ENCODE peak calls at places on chromosomes 4 and X, in eight cellular contexts. P is uterus, B is testis, X is GM12892, M is spleen, K is gastrocnemius medialis, J is esophagus muscularis mucosa, G is A549. Y is an unnamed sample.

GRCh38 chrX:14095702-14096101 is 66.0 kb upstream of the GEMIN8 start:
- DNase-seq in K (no peak), J (no peak), P (peak), G (no peak), M (no peak), X (no peak), B (peak), Y (peak)

GRCh38 chr4:185566972-185567749 is 31.9 kb upstream of the PDLIM3 start:
- DNase-seq in M (no peak), B (peak), X (no peak), G (no peak), P (peak), J (peak), K (peak), Y (no peak)

GRCh38 chr4:1712216-1713002 is at the start of gene SLBP:
- DNase-seq in P (peak), B (peak), K (peak), J (peak), X (peak), M (peak), G (peak), Y (peak)

GRCh38 chrX:119132961-119133360 is 5.3 kb upstream of the KIAA1210 start:
- DNase-seq in K (no peak), B (no peak), J (no peak), G (no peak), M (no peak), X (no peak), P (no peak), Y (no peak)

GRCh38 chr4:56757821-56758400 is 63.6 kb downstream of the SPINK2 start:
- DNase-seq in K (peak), X (peak), G (peak), B (peak), M (peak), P (peak), J (no peak), Y (peak)

GRCh38 chr4:184961693-184962092 is 56.6 kb upstream of the HELT start:
- DNase-seq in J (peak), G (no peak), B (no peak), P (no peak), X (no peak), K (no peak), M (no peak), Y (peak)

GRCh38 chrX:68238568-68238967 is 194.7 kb downstream of the OPHN1 start:
- DNase-seq in G (no peak), J (no peak), X (no peak), P (no peak), K (no peak), B (no peak), M (no peak), Y (no peak)

GRCh38 chr4:176758731-176759130 is 34.0 kb downstream of the VEGFC start:
- DNase-seq in J (no peak), X (no peak), P (no peak), M (no peak), G (no peak), B (no peak), K (no peak), Y (no peak)

GRCh38 chr4:54281060-54281781 is 52.1 kb downstream of the PDGFRA start:
- DNase-seq in X (no peak), J (no peak), M (no peak), K (peak), P (peak), B (peak), G (no peak), Y (peak)

GRCh38 chr4:145511913-145512522 is 30.4 kb downstream of the SMAD1 start:
- DNase-seq in X (no peak), J (no peak), P (no peak), M (no peak), G (no peak), K (no peak), B (no peak), Y (no peak)

GRCh38 chrX:150482537-150483217 is 85.7 kb upstream of the MTM1 start:
- DNase-seq in J (no peak), X (no peak), P (no peak), M (no peak), G (peak), K (no peak), B (no peak), Y (peak)

GRCh38 chr4:654526-654845 is 19.6 kb downstream of the ATP5ME start:
- DNase-seq in K (no peak), G (no peak), J (no peak), M (peak), X (no peak), P (no peak), B (no peak), Y (no peak)

GRCh38 chr4:99300934-99301333 is 10.1 kb upstream of the ADH1A start:
- DNase-seq in M (no peak), G (no peak), P (peak), X (no peak), B (peak), K (peak), J (peak), Y (no peak)

GRCh38 chr4:67885727-67886126 is 1.9 kb upstream of the TMPRSS11D start:
- DNase-seq in K (no peak), M (no peak), G (no peak), J (no peak), B (no peak), P (no peak), X (no peak), Y (no peak)

GRCh38 chrX:97030947-97031346 is 147.2 kb downstream of the RPA4 start:
- DNase-seq in B (no peak), M (no peak), X (no peak), K (no peak), G (no peak), J (no peak), P (no peak), Y (no peak)

GRCh38 chrX:97471071-97471470 is 587.4 kb downstream of the RPA4 start:
- DNase-seq in G (no peak), P (no peak), B (no peak), M (no peak), J (no peak), X (no peak), K (no peak), Y (no peak)

GRCh38 chrX:11341274-11342256 is 48.4 kb downstream of the AMELX start:
- DNase-seq in K (peak), X (no peak), J (peak), P (peak), G (no peak), M (no peak), B (peak), Y (no peak)

GRCh38 chr4:6901669-6902317 is 7.8 kb upstream of the TBC1D14 start:
- DNase-seq in K (no peak), G (no peak), J (no peak), P (no peak), M (peak), B (no peak), X (no peak), Y (no peak)

GRCh38 chr4:165715211-165715610 is 157.8 kb upstream of the TLL1 start:
- DNase-seq in J (no peak), P (no peak), B (no peak), G (no peak), X (no peak), K (no peak), M (no peak), Y (no peak)

GRCh38 chrX:11446951-11447350 is 153.7 kb downstream of the AMELX start:
- DNase-seq in B (no peak), J (no peak), G (no peak), X (no peak), P (no peak), K (no peak), M (no peak), Y (no peak)

GRCh38 chrX:19849433-19850190 is 37.8 kb downstream of the SH3KBP1 start:
- DNase-seq in G (no peak), X (no peak), M (no peak), B (no peak), P (no peak), K (no peak), J (no peak), Y (no peak)

GRCh38 chrX:27675493-27675892 is 85.3 kb downstream of the DCAF8L2 start:
- DNase-seq in M (no peak), X (no peak), P (no peak), B (no peak), K (no peak), J (no peak), G (no peak), Y (no peak)

GRCh38 chrX:84322083-84322827 is 134.3 kb upstream of the RPS6KA6 start:
- DNase-seq in B (no peak), G (no peak), K (no peak), J (no peak), P (no peak), M (no peak), X (no peak), Y (no peak)

GRCh38 chr4:76993787-76994641 is 44.5 kb downstream of the SEPTIN11 start:
- DNase-seq in P (no peak), B (no peak), M (no peak), X (peak), K (peak), G (no peak), J (no peak), Y (no peak)

GRCh38 chr4:146040623-146041022 is 102.0 kb upstream of the ZNF827 start:
- DNase-seq in P (no peak), J (no peak), G (no peak), X (no peak), K (no peak), B (no peak), M (no peak), Y (no peak)

GRCh38 chr4:82515705-82516104 is 46.1 kb downstream of the TMEM150C start:
- DNase-seq in J (no peak), P (no peak), B (peak), X (no peak), G (no peak), K (peak), M (no peak), Y (no peak)

GRCh38 chrX:46961574-46962279 is 49.5 kb downstream of the JADE3 start:
- DNase-seq in M (no peak), P (no peak), G (no peak), J (no peak), K (no peak), X (no peak), B (no peak), Y (no peak)

GRCh38 chrX:39936886-39937770 is 160.6 kb downstream of the BCOR start:
- DNase-seq in X (no peak), J (no peak), K (no peak), G (no peak), M (no peak), B (no peak), P (no peak), Y (no peak)

GRCh38 chrX:20361081-20361889 is 94.6 kb upstream of the RPS6KA3 start:
- DNase-seq in M (no peak), G (no peak), J (no peak), B (no peak), X (no peak), P (no peak), K (peak), Y (no peak)

GRCh38 chr4:15918484-15919129 is 19.9 kb downstream of the FGFBP1 start:
- DNase-seq in X (no peak), M (no peak), J (no peak), K (no peak), B (no peak), P (no peak), G (no peak), Y (no peak)

GRCh38 chr4:20253799-20254409 is 2.2 kb downstream of the SLIT2 start:
- DNase-seq in J (no peak), B (peak), P (peak), X (peak), M (peak), K (peak), G (no peak), Y (no peak)

GRCh38 chr4:159487284-159487747 is 384.4 kb downstream of the RAPGEF2 start:
- DNase-seq in G (peak), B (peak), J (no peak), M (no peak), P (no peak), X (peak), K (peak), Y (peak)

GRCh38 chrX:130625381-130625780 is 223.6 kb downstream of the RBMX2 start:
- DNase-seq in M (no peak), J (no peak), P (no peak), X (no peak), B (no peak), K (no peak), G (no peak), Y (no peak)

GRCh38 chrX:100673397-100673953 is 29.5 kb downstream of the SRPX2 start:
- DNase-seq in X (no peak), P (no peak), B (no peak), M (no peak), K (no peak), J (no peak), G (no peak), Y (no peak)

GRCh38 chr4:2365913-2366210 is 52.6 kb downstream of the ZFYVE28 start:
- DNase-seq in B (no peak), P (no peak), G (no peak), X (no peak), M (no peak), J (no peak), K (no peak), Y (no peak)

GRCh38 chr4:148053298-148054003 is 321.6 kb downstream of the ARHGAP10 start:
- DNase-seq in M (no peak), G (no peak), P (no peak), B (no peak), J (no peak), X (no peak), K (peak), Y (no peak)

GRCh38 chr4:55512922-55513571 is 33.7 kb downstream of the CLOCK start:
- DNase-seq in P (no peak), X (no peak), B (no peak), K (no peak), M (no peak), G (no peak), J (no peak), Y (no peak)

GRCh38 chrX:56728752-56729151 is 291 bp upstream of the NBDY start:
- DNase-seq in M (no peak), B (peak), X (no peak), G (peak), K (no peak), J (no peak), P (no peak), Y (no peak)

GRCh38 chr4:22962186-22962786 is 269.5 kb downstream of the GBA3 start:
- DNase-seq in M (no peak), P (no peak), J (no peak), G (no peak), K (no peak), B (peak), X (no peak), Y (no peak)

GRCh38 chr4:113979157-113979972 is at the start of gene ARSJ:
- DNase-seq in M (peak), K (peak), P (peak), X (no peak), J (no peak), G (peak), B (peak), Y (peak)
- TF ChIP-seq POLR2A in M (no peak), K (peak), P (peak), X (no peak), J (no peak), G (no peak), B (no peak), Y (peak)

DNA sequence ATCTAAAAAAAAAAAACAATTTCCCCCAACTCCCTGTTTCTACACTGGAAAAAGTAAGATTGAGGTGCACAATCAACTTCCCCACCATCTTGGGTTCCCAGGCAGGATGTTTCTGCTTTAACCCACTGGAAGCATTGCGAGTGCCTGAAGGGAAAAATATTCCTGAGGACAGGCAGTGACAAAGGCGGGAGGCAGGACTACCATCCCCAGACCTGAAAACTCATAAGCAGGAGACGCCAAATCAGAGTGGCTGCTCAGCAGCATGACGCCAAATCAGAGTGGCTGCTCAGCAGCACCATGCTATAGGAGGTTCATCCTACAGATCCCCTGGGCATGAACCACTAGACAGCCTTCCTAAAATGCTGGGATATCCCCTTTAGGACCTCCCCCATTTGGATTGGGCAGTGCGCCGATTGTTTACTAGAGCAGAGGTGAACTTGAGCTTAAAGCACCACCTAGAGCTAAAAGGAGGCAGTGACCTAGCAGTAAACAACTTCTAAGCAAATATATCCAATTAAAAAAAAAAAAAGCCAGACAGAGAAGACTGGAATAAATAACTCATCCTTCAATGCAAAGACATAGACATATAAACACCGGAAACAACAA is 35.0 kb upstream of the GK start:
- DNase-seq in M (no peak), P (no peak), X (no peak), B (no peak), G (no peak), J (no peak), K (no peak), Y (no peak)
- TF ChIP-seq POLR2A in M (no peak), P (no peak), X (no peak), B (no peak), G (no peak), J (no peak), K (no peak), Y (no peak)

DNA sequence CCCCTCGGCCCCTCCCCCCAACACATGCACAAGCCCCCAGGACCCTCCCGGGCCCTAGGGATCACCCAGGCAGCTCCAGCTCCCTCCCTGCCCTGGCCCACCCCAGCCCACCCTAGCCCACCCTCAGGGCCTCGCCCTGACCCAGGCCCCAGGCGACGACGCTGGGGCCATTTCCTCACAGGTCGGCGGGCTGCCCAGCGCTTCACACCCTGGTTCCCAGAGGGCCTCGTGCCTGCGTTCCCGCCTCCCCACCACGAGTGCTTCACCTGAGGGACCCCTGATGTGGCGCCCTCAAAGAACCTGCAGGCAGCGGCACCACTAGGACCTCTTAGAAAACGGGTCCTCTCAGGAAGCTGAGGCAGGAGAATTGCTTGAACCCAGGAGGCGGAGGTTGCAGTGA is 341 bp downstream of the FAM9B start:
- DNase-seq in K (no peak), X (no peak), G (no peak), B (no peak), P (no peak), M (peak), J (no peak), Y (no peak)
- TF ChIP-seq POLR2A in K (no peak), X (no peak), G (no peak), B (no peak), P (no peak), M (no peak), J (no peak), Y (no peak)

GRCh38 chr4:85780664-85781063 is 305.7 kb downstream of the ARHGAP24 start:
- DNase-seq in B (no peak), J (no peak), M (no peak), K (no peak), P (no peak), X (no peak), G (no peak), Y (no peak)

GRCh38 chr4:85779165-85779564 is 304.2 kb downstream of the ARHGAP24 start:
- DNase-seq in J (no peak), M (no peak), G (no peak), P (no peak), B (no peak), X (no peak), K (no peak), Y (no peak)

GRCh38 chr4:85777908-85778808 is 303.2 kb downstream of the ARHGAP24 start:
- DNase-seq in J (no peak), P (no peak), K (no peak), B (no peak), G (no peak), X (no peak), M (no peak), Y (no peak)

GRCh38 chr4:85776579-85776978 is 301.6 kb downstream of the ARHGAP24 start:
- DNase-seq in J (no peak), X (no peak), K (no peak), P (no peak), M (no peak), B (no peak), G (no peak), Y (no peak)

GRCh38 chr4:85778809-85779124 is 303.8 kb downstream of the ARHGAP24 start:
- DNase-seq in B (no peak), G (no peak), X (no peak), M (no peak), P (no peak), K (no peak), J (no peak), Y (no peak)
- TF ChIP-seq POLR2A in B (no peak), G (no peak), X (no peak), M (no peak), P (no peak), K (no peak), J (no peak), Y (no peak)

DNA sequence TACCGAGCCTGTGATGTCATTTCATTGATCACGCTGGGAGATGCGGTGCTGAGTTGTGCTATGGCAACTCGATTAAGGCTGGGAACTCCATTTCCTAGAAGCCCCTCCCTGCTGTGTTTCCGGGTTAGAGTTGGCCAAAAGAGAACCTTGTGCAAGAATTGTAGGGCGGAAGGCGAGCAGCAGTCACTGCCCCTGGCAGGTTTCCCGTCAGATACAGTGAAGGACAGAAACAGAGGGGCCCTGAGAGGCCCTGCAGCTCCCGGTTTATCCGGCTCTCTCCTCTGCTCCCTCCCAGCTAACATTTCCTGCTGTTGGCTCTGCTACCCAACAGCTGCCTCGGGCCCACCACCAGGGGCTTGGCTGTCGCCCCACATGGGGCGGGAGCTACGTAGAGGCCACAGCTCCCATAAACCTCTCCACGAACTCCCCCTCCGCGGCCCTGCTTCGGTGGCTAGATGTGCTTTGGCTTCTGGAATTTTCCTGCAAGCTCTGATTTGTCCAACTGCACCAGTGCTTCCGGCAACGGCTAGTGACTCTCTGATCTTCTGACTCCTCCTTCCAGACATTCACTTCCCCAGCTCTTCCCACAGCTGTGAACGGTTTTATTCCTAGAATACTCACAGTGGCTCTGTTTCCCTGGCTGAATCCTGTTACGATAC is 74.9 kb upstream of the USP9X start:
- DNase-seq in M (peak), J (peak), P (peak), K (peak), G (peak), B (peak), X (peak), Y (peak)
- TF ChIP-seq POLR2A in M (no peak), J (no peak), P (no peak), K (peak), G (peak), B (no peak), X (no peak), Y (no peak)